ENCODE peak calls at places on chromosomes 7 and 10, in four cellular contexts. H is Peyer's patch, M is cardiac fibroblast, G is thyroid gland. A is an unnamed sample.

GRCh38 chr10:106863549-106863948 is 301.0 kb downstream of the SORCS1 start:
- DNase-seq in H (no peak), M (no peak), G (peak; percentile 20), A (no peak)

GRCh38 chr10:131569851-131570715 is 258.6 kb upstream of the TCERG1L start:
- DNase-seq in H (no peak), M (no peak), G (no peak), A (no peak)

GRCh38 chr10:112519129-112519761 is 72.2 kb downstream of the VTI1A start:
- DNase-seq in H (no peak), M (no peak), G (no peak), A (no peak)

GRCh38 chr7:30563326-30563942 is 31.2 kb upstream of the GARS1 start:
- DNase-seq in H (no peak), M (no peak), G (peak; percentile 23), A (no peak)

GRCh38 chr7:48161407-48162125 is 9.7 kb upstream of the ABCA13 start:
- DNase-seq in H (no peak), M (no peak), G (no peak), A (no peak)

GRCh38 chr7:87926581-87927461 is 7.2 kb upstream of the ADAM22 start:
- DNase-seq in H (peak; percentile 58), M (peak; percentile 11), G (no peak), A (no peak)

GRCh38 chr7:42893341-42894242 is 18.3 kb downstream of the C7orf25 start:
- DNase-seq in H (no peak), M (no peak), G (peak; percentile 88), A (no peak)

GRCh38 chr10:59708816-59709471 is 706 bp downstream of the SLC16A9 start:
- DNase-seq in H (peak; percentile 59), M (peak; percentile 4), G (peak; percentile 71), A (no peak)

GRCh38 chr10:88116491-88116890 is 253.1 kb downstream of the PTEN start:
- DNase-seq in H (no peak), M (no peak), G (no peak), A (no peak)

GRCh38 chr7:142535123-142535779 is 214.0 kb upstream of the PRSS1 start:
- DNase-seq in H (no peak), M (peak; percentile 85), G (peak; percentile 61), A (no peak)

GRCh38 chr10:122185643-122186042 is 85.5 kb upstream of the BTBD16 start:
- DNase-seq in H (no peak), M (no peak), G (no peak), A (no peak)

GRCh38 chr7:77693830-77694583 is 2.3 kb upstream of the RSBN1L start:
- DNase-seq in H (no peak), M (no peak), G (no peak), A (no peak)

GRCh38 chr7:412731-413356 is 106.8 kb downstream of the PDGFA start:
- DNase-seq in H (no peak), M (no peak), G (no peak), A (no peak)

DNA sequence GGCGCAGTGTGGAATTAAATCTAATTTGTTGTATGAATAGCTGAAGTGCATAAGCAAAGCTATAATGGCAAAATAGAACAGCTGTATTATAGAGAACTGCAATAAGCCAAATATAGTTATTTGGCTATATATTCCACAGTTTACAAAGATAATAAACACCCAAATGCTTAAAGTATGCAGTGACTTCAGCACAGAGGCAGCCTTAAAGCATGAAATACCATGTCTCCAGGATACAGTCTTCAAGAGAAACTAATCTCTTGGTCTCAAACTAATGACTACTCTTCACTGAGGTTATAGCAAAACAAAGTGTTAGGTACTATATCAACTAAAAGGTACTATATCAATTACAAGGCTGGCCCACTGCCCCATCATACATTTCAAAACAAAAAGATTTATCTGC is 48.0 kb downstream of the NT5C2 start:
- DNase-seq in H (no peak), M (peak; percentile 55), G (no peak), A (no peak)
- H3K4me3 ChIP-seq in H (no peak overlapping the region), M (no peak overlapping the region), G (no peak overlapping the region), A (no peak overlapping the region)

DNA sequence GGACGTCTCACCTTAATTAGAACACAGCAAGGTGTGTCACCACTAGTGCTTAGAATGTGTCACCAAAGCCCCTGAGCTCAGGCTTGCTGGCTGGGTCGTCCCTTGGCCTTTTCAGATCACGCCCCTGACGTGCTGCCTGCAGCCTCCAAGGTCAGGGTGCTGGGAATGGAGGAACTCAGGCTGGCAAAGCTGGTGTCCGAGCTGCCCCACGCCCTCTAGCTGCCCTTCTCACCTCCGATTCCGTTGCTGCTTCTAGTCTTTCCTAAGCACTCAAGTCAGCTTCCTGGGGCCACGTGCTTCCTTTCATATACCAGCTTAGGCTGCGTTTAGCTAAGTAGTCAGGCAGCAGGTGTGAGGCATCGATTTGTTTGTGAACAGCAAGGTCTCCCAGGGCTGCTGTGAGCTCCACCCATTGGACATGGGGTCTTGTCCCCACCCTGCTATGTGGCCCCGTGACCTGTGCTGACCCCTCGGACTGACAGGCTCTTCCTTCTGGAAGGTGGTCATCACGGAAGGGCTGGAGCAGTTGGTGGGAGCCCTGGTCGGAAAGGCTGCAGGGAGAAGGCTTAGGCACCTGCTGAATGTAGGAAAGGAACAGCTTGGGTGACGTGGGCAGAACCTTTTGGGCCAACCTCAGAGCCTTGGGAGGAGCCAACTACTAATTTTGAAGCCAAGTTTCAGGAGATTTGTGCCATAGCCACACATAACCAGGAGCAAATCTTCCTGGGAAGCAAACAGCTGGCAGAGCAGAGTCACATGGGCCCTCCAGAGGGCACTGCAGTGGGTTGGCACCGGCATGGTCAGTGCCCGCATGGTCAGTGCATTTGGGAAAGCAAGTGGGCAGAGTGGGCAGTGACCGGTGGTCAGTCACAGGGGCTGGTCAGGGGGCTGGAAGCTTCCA is 28.8 kb downstream of the VIPR2 start:
- DNase-seq in H (peak; percentile 37), M (no peak), G (no peak), A (no peak)
- TF ChIP-seq CTCF in H (no peak), M (no peak), G (no peak), A (no peak)

DNA sequence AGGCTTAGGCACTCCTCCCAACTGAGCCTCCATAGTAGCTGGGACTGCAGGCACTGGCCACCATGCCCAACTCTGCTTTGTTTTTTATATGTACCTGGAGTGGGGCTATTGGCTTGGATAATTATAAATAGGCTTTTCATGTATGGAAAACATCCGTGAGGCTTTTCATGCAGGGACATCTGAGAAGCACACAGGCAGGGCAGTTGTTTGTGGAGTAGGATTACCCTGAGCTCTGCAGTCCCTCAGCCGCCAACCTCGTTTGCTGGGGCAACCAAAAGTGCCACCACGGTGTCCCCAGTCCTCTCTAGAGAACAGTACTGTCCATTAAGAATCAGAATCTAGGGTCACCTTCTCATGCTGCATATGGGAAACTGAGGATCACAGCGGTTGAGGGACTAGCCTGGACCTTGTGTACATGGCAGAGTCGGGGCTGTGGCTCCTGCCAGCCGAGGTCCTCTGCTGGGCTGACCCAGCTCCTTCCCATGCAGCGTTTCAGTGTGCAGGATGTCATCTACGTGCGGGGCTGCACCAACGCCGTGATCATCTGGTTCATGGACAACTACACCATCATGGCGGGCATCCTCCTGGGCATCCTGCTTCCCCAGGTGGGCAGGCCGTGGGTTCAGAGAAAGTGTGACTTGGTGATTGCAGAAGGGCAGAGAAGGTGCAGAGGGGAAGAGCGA is 54.5 kb downstream of the TSPAN15 start:
- DNase-seq in H (peak; percentile 42), M (no peak), G (no peak), A (no peak)
- H3K4me3 ChIP-seq in H (no peak overlapping the region), M (no peak overlapping the region), G (no peak overlapping the region), A (no peak overlapping the region)

GRCh38 chr10:108631332-108631731 is 1292.0 kb downstream of the XPNPEP1 start:
- DNase-seq in H (no peak), M (no peak), G (no peak), A (no peak)

GRCh38 chr10:108629843-108630242 is 1293.5 kb downstream of the XPNPEP1 start:
- DNase-seq in H (no peak), M (peak; percentile 0), G (no peak), A (no peak)

DNA sequence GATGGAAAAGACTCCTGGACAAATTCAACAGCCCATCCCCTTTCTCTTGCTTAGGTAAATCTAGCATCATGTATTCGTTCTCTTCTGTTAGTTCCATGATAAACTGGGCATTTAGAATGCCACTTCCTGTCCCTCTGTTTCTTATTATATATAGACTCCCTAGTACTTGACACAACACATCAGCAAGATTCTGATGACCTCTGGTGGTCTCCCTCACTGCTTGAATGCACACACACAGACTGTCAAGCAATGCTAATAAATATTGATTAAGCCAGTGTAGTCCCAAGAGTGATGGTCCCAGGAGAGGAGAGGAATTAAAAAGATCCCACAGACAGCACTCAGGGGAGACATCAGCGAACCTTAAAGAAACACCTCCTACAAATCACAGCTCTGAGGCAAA is 1291.3 kb downstream of the XPNPEP1 start:
- DNase-seq in H (no peak), M (no peak), G (no peak), A (no peak)
- TF ChIP-seq CTCF in H (no peak), M (no peak), G (no peak), A (no peak)

GRCh38 chr10:100745882-100746412 is 565 bp downstream of the PAX2 start:
- DNase-seq in H (no peak), M (no peak), G (no peak), A (no peak)

GRCh38 chr10:100747826-100748231 is 2.4 kb downstream of the PAX2 start:
- DNase-seq in H (no peak), M (no peak), G (no peak), A (no peak)

GRCh38 chr10:100748251-100749058 is 3.1 kb downstream of the PAX2 start:
- DNase-seq in H (peak; percentile 48), M (no peak), G (no peak), A (no peak)

GRCh38 chr10:100746413-100746931 is 1.1 kb downstream of the PAX2 start:
- DNase-seq in H (no peak), M (no peak), G (no peak), A (no peak)

GRCh38 chr10:100747061-100747825 is 1.9 kb downstream of the PAX2 start:
- DNase-seq in H (no peak), M (no peak), G (no peak), A (no peak)
- H3K4me3 ChIP-seq in H (no peak overlapping the region), M (no peak overlapping the region), G (no peak overlapping the region), A (no peak overlapping the region)

GRCh38 chr7:108455833-108456677 is at the start of gene NRCAM:
- DNase-seq in H (peak; percentile 53), M (peak; percentile 85), G (peak; percentile 84), A (no peak)
- TF ChIP-seq CTCF in H (no peak), M (no peak), G (no peak), A (no peak)